ENCODE peak calls at places on chromosomes 13 and 19, in eight cellular contexts. One of them, this sample, is unnamed.

GRCh38 chr19:55809381-55810058 is 22.3 kb downstream of the NLRP11 start:
- DNase-seq in HFF-Myc: peak
- DNase-seq in pancreas: peak
- DNase-seq in non-pigmented ciliary epithelial cell: no peak
- DNase-seq in stimulated activated naive CD8-positive, alpha-beta T cell treated with anti-CD3 and anti-CD28 coated beads, Interleukin-15, amount 100 ng/mL, for 72 hours: peak
- DNase-seq in GF-D8: peak
- DNase-seq in choroid plexus epithelial cell: peak
- DNase-seq in NCI-H146: peak
- DNase-seq in this sample: no peak

GRCh38 chr19:2982983-2983350 is 5.6 kb downstream of the TLE6 start:
- DNase-seq in choroid plexus epithelial cell: peak
- DNase-seq in stimulated activated naive CD8-positive, alpha-beta T cell treated with anti-CD3 and anti-CD28 coated beads, Interleukin-15, amount 100 ng/mL, for 72 hours: no peak
- DNase-seq in HFF-Myc: no peak
- DNase-seq in NCI-H146: peak
- DNase-seq in pancreas: peak
- DNase-seq in GF-D8: no peak
- DNase-seq in non-pigmented ciliary epithelial cell: no peak
- DNase-seq in this sample: no peak

GRCh38 chr13:57629821-57630235 is 1.7 kb upstream of the PCDH17 start:
- DNase-seq in pancreas: peak
- DNase-seq in choroid plexus epithelial cell: peak
- DNase-seq in non-pigmented ciliary epithelial cell: no peak
- DNase-seq in stimulated activated naive CD8-positive, alpha-beta T cell treated with anti-CD3 and anti-CD28 coated beads, Interleukin-15, amount 100 ng/mL, for 72 hours: peak
- DNase-seq in GF-D8: no peak
- DNase-seq in HFF-Myc: no peak
- DNase-seq in NCI-H146: peak
- DNase-seq in this sample: peak

GRCh38 chr13:110371550-110372465 is 64.7 kb downstream of the COL4A2 start:
- DNase-seq in choroid plexus epithelial cell: peak
- DNase-seq in GF-D8: no peak
- DNase-seq in non-pigmented ciliary epithelial cell: no peak
- DNase-seq in NCI-H146: no peak
- DNase-seq in pancreas: no peak
- DNase-seq in stimulated activated naive CD8-positive, alpha-beta T cell treated with anti-CD3 and anti-CD28 coated beads, Interleukin-15, amount 100 ng/mL, for 72 hours: no peak
- DNase-seq in HFF-Myc: no peak
- DNase-seq in this sample: peak

GRCh38 chr13:26075498-26075897 is 23.7 kb upstream of the SHISA2 start:
- DNase-seq in pancreas: no peak
- DNase-seq in stimulated activated naive CD8-positive, alpha-beta T cell treated with anti-CD3 and anti-CD28 coated beads, Interleukin-15, amount 100 ng/mL, for 72 hours: no peak
- DNase-seq in NCI-H146: no peak
- DNase-seq in HFF-Myc: no peak
- DNase-seq in choroid plexus epithelial cell: peak
- DNase-seq in GF-D8: no peak
- DNase-seq in non-pigmented ciliary epithelial cell: no peak
- DNase-seq in this sample: no peak

GRCh38 chr19:54431255-54431838 is 16.1 kb downstream of the TTYH1 start:
- DNase-seq in choroid plexus epithelial cell: peak
- DNase-seq in GF-D8: no peak
- DNase-seq in non-pigmented ciliary epithelial cell: no peak
- DNase-seq in pancreas: peak
- DNase-seq in NCI-H146: peak
- DNase-seq in stimulated activated naive CD8-positive, alpha-beta T cell treated with anti-CD3 and anti-CD28 coated beads, Interleukin-15, amount 100 ng/mL, for 72 hours: no peak
- DNase-seq in HFF-Myc: no peak
- DNase-seq in this sample: no peak

GRCh38 chr19:29587518-29587986 is 18.5 kb upstream of the POP4 start:
- DNase-seq in NCI-H146: no peak
- DNase-seq in pancreas: no peak
- DNase-seq in stimulated activated naive CD8-positive, alpha-beta T cell treated with anti-CD3 and anti-CD28 coated beads, Interleukin-15, amount 100 ng/mL, for 72 hours: peak
- DNase-seq in HFF-Myc: peak
- DNase-seq in GF-D8: no peak
- DNase-seq in non-pigmented ciliary epithelial cell: no peak
- DNase-seq in choroid plexus epithelial cell: no peak
- DNase-seq in this sample: no peak

GRCh38 chr13:50991624-50992610 is 82.3 kb downstream of the RNASEH2B start:
- DNase-seq in choroid plexus epithelial cell: no peak
- DNase-seq in non-pigmented ciliary epithelial cell: no peak
- DNase-seq in GF-D8: no peak
- DNase-seq in NCI-H146: no peak
- DNase-seq in stimulated activated naive CD8-positive, alpha-beta T cell treated with anti-CD3 and anti-CD28 coated beads, Interleukin-15, amount 100 ng/mL, for 72 hours: peak
- DNase-seq in HFF-Myc: no peak
- DNase-seq in pancreas: no peak
- DNase-seq in this sample: no peak

GRCh38 chr19:50152578-50152977 is 10.5 kb downstream of the IZUMO2 start:
- DNase-seq in GF-D8: no peak
- DNase-seq in stimulated activated naive CD8-positive, alpha-beta T cell treated with anti-CD3 and anti-CD28 coated beads, Interleukin-15, amount 100 ng/mL, for 72 hours: no peak
- DNase-seq in choroid plexus epithelial cell: no peak
- DNase-seq in non-pigmented ciliary epithelial cell: no peak
- DNase-seq in pancreas: no peak
- DNase-seq in NCI-H146: no peak
- DNase-seq in HFF-Myc: no peak
- DNase-seq in this sample: no peak

GRCh38 chr13:43546260-43546659 is 240.5 kb downstream of the ENOX1 start:
- DNase-seq in HFF-Myc: no peak
- DNase-seq in pancreas: no peak
- DNase-seq in NCI-H146: peak
- DNase-seq in stimulated activated naive CD8-positive, alpha-beta T cell treated with anti-CD3 and anti-CD28 coated beads, Interleukin-15, amount 100 ng/mL, for 72 hours: no peak
- DNase-seq in non-pigmented ciliary epithelial cell: no peak
- DNase-seq in choroid plexus epithelial cell: peak
- DNase-seq in GF-D8: no peak
- DNase-seq in this sample: no peak

GRCh38 chr19:8196271-8196908 is 12.8 kb upstream of the CERS4 start:
- DNase-seq in choroid plexus epithelial cell: no peak
- DNase-seq in non-pigmented ciliary epithelial cell: no peak
- DNase-seq in GF-D8: no peak
- DNase-seq in stimulated activated naive CD8-positive, alpha-beta T cell treated with anti-CD3 and anti-CD28 coated beads, Interleukin-15, amount 100 ng/mL, for 72 hours: no peak
- DNase-seq in NCI-H146: no peak
- DNase-seq in pancreas: no peak
- DNase-seq in HFF-Myc: no peak
- DNase-seq in this sample: no peak

GRCh38 chr19:38842439-38843174 is 7.2 kb downstream of the HNRNPL start:
- DNase-seq in non-pigmented ciliary epithelial cell: no peak
- DNase-seq in pancreas: no peak
- DNase-seq in GF-D8: no peak
- DNase-seq in choroid plexus epithelial cell: no peak
- DNase-seq in NCI-H146: no peak
- DNase-seq in HFF-Myc: no peak
- DNase-seq in stimulated activated naive CD8-positive, alpha-beta T cell treated with anti-CD3 and anti-CD28 coated beads, Interleukin-15, amount 100 ng/mL, for 72 hours: peak
- DNase-seq in this sample: no peak

GRCh38 chr13:94987869-94988268 is 275.5 kb upstream of the SOX21 start:
- DNase-seq in stimulated activated naive CD8-positive, alpha-beta T cell treated with anti-CD3 and anti-CD28 coated beads, Interleukin-15, amount 100 ng/mL, for 72 hours: no peak
- DNase-seq in NCI-H146: no peak
- DNase-seq in pancreas: no peak
- DNase-seq in GF-D8: no peak
- DNase-seq in choroid plexus epithelial cell: no peak
- DNase-seq in non-pigmented ciliary epithelial cell: no peak
- DNase-seq in HFF-Myc: no peak
- DNase-seq in this sample: no peak

GRCh38 chr19:35811317-35812219 is 1.1 kb downstream of the PRODH2 start:
- DNase-seq in HFF-Myc: no peak
- DNase-seq in GF-D8: no peak
- DNase-seq in stimulated activated naive CD8-positive, alpha-beta T cell treated with anti-CD3 and anti-CD28 coated beads, Interleukin-15, amount 100 ng/mL, for 72 hours: no peak
- DNase-seq in pancreas: no peak
- DNase-seq in non-pigmented ciliary epithelial cell: no peak
- DNase-seq in choroid plexus epithelial cell: no peak
- DNase-seq in NCI-H146: peak
- DNase-seq in this sample: no peak

GRCh38 chr19:13629687-13630357 is 123.5 kb upstream of the CACNA1A start:
- DNase-seq in choroid plexus epithelial cell: peak
- DNase-seq in pancreas: no peak
- DNase-seq in GF-D8: no peak
- DNase-seq in NCI-H146: no peak
- DNase-seq in non-pigmented ciliary epithelial cell: no peak
- DNase-seq in HFF-Myc: no peak
- DNase-seq in stimulated activated naive CD8-positive, alpha-beta T cell treated with anti-CD3 and anti-CD28 coated beads, Interleukin-15, amount 100 ng/mL, for 72 hours: no peak
- DNase-seq in this sample: no peak

GRCh38 chr19:41691268-41691970 is 3.3 kb upstream of the CEACAM7 start:
- DNase-seq in GF-D8: no peak
- DNase-seq in stimulated activated naive CD8-positive, alpha-beta T cell treated with anti-CD3 and anti-CD28 coated beads, Interleukin-15, amount 100 ng/mL, for 72 hours: peak
- DNase-seq in NCI-H146: peak
- DNase-seq in pancreas: no peak
- DNase-seq in choroid plexus epithelial cell: peak
- DNase-seq in HFF-Myc: no peak
- DNase-seq in non-pigmented ciliary epithelial cell: no peak
- DNase-seq in this sample: no peak

GRCh38 chr19:10688545-10689280 is 12.5 kb upstream of the QTRT1 start:
- DNase-seq in HFF-Myc: no peak
- DNase-seq in NCI-H146: no peak
- DNase-seq in pancreas: no peak
- DNase-seq in stimulated activated naive CD8-positive, alpha-beta T cell treated with anti-CD3 and anti-CD28 coated beads, Interleukin-15, amount 100 ng/mL, for 72 hours: no peak
- DNase-seq in choroid plexus epithelial cell: no peak
- DNase-seq in non-pigmented ciliary epithelial cell: no peak
- DNase-seq in GF-D8: no peak
- DNase-seq in this sample: no peak

GRCh38 chr19:4375164-4375619 is 25.2 kb downstream of the SH3GL1 start:
- DNase-seq in HFF-Myc: no peak
- DNase-seq in stimulated activated naive CD8-positive, alpha-beta T cell treated with anti-CD3 and anti-CD28 coated beads, Interleukin-15, amount 100 ng/mL, for 72 hours: no peak
- DNase-seq in GF-D8: no peak
- DNase-seq in choroid plexus epithelial cell: no peak
- DNase-seq in pancreas: no peak
- DNase-seq in NCI-H146: peak
- DNase-seq in non-pigmented ciliary epithelial cell: no peak
- DNase-seq in this sample: no peak

GRCh38 chr13:31747271-31747670 is 7.9 kb downstream of the RXFP2 start:
- DNase-seq in stimulated activated naive CD8-positive, alpha-beta T cell treated with anti-CD3 and anti-CD28 coated beads, Interleukin-15, amount 100 ng/mL, for 72 hours: no peak
- DNase-seq in pancreas: no peak
- DNase-seq in NCI-H146: no peak
- DNase-seq in HFF-Myc: no peak
- DNase-seq in non-pigmented ciliary epithelial cell: no peak
- DNase-seq in choroid plexus epithelial cell: no peak
- DNase-seq in GF-D8: no peak
- DNase-seq in this sample: no peak

GRCh38 chr13:110306960-110307696 is at the start of the genes COL4A1 and COL4A2:
- DNase-seq in HFF-Myc: no peak
- DNase-seq in non-pigmented ciliary epithelial cell: no peak
- DNase-seq in pancreas: peak
- DNase-seq in stimulated activated naive CD8-positive, alpha-beta T cell treated with anti-CD3 and anti-CD28 coated beads, Interleukin-15, amount 100 ng/mL, for 72 hours: no peak
- DNase-seq in NCI-H146: peak
- DNase-seq in choroid plexus epithelial cell: peak
- DNase-seq in GF-D8: no peak
- DNase-seq in this sample: no peak

GRCh38 chr19:23507441-23507840 is 112.2 kb upstream of the ZNF91 start:
- DNase-seq in NCI-H146: no peak
- DNase-seq in GF-D8: no peak
- DNase-seq in non-pigmented ciliary epithelial cell: no peak
- DNase-seq in stimulated activated naive CD8-positive, alpha-beta T cell treated with anti-CD3 and anti-CD28 coated beads, Interleukin-15, amount 100 ng/mL, for 72 hours: no peak
- DNase-seq in pancreas: no peak
- DNase-seq in HFF-Myc: no peak
- DNase-seq in choroid plexus epithelial cell: no peak
- DNase-seq in this sample: no peak

GRCh38 chr13:38530492-38530891 is 156.4 kb upstream of the FREM2 start:
- DNase-seq in pancreas: no peak
- DNase-seq in HFF-Myc: peak
- DNase-seq in NCI-H146: peak
- DNase-seq in GF-D8: no peak
- DNase-seq in stimulated activated naive CD8-positive, alpha-beta T cell treated with anti-CD3 and anti-CD28 coated beads, Interleukin-15, amount 100 ng/mL, for 72 hours: no peak
- DNase-seq in choroid plexus epithelial cell: peak
- DNase-seq in non-pigmented ciliary epithelial cell: no peak
- DNase-seq in this sample: no peak

GRCh38 chr19:44539236-44539819 is 9.9 kb upstream of the CEACAM20 start:
- DNase-seq in choroid plexus epithelial cell: peak
- DNase-seq in NCI-H146: no peak
- DNase-seq in HFF-Myc: no peak
- DNase-seq in stimulated activated naive CD8-positive, alpha-beta T cell treated with anti-CD3 and anti-CD28 coated beads, Interleukin-15, amount 100 ng/mL, for 72 hours: no peak
- DNase-seq in non-pigmented ciliary epithelial cell: no peak
- DNase-seq in pancreas: no peak
- DNase-seq in GF-D8: no peak
- DNase-seq in this sample: no peak

GRCh38 chr13:24208314-24208713 is 47.8 kb downstream of the SPATA13 start:
- DNase-seq in NCI-H146: no peak
- DNase-seq in HFF-Myc: peak
- DNase-seq in pancreas: no peak
- DNase-seq in choroid plexus epithelial cell: peak
- DNase-seq in GF-D8: no peak
- DNase-seq in non-pigmented ciliary epithelial cell: peak
- DNase-seq in stimulated activated naive CD8-positive, alpha-beta T cell treated with anti-CD3 and anti-CD28 coated beads, Interleukin-15, amount 100 ng/mL, for 72 hours: no peak
- DNase-seq in this sample: peak

GRCh38 chr19:12649941-12650340 is 16.6 kb downstream of the MAN2B1 start:
- DNase-seq in non-pigmented ciliary epithelial cell: no peak
- DNase-seq in pancreas: no peak
- DNase-seq in stimulated activated naive CD8-positive, alpha-beta T cell treated with anti-CD3 and anti-CD28 coated beads, Interleukin-15, amount 100 ng/mL, for 72 hours: no peak
- DNase-seq in choroid plexus epithelial cell: no peak
- DNase-seq in HFF-Myc: no peak
- DNase-seq in GF-D8: no peak
- DNase-seq in NCI-H146: no peak
- DNase-seq in this sample: no peak